ENCODE peak calls at places on chromosomes 5 and 9, in five cellular contexts. W is stimulated activated CD8-positive, alpha-beta memory T cell treated with anti-CD3 and anti-CD28 coated beads, Interleukin-15, amount 100 ng/mL, for 4 hours; T is left ventricle myocardium superior; Z is HCT116; R is AG10803. X is an unnamed sample.

GRCh38 chr5:137461636-137462596 is 37.2 kb downstream of the SPOCK1 start:
- DNase-seq in R (no peak), Z (no peak), W (no peak), T (no peak), X (no peak)

GRCh38 chr9:22863736-22864135 is 417.1 kb downstream of the DMRTA1 start:
- DNase-seq in T (no peak), R (no peak), Z (no peak), W (no peak), X (no peak)

GRCh38 chr9:137149942-137150484 is 11.1 kb downstream of the GRIN1 start:
- DNase-seq in T (no peak), Z (no peak), R (no peak), W (no peak), X (no peak)

GRCh38 chr9:126891676-126892075 is 22.9 kb upstream of the RALGPS1 start:
- DNase-seq in R (no peak), Z (no peak), T (no peak), W (no peak), X (no peak)

GRCh38 chr9:13841801-13842462 is 472.0 kb downstream of the NFIB start:
- DNase-seq in T (peak), W (no peak), Z (no peak), R (no peak), X (no peak)

GRCh38 chr9:136934247-136934646 is 10.3 kb downstream of the FBXW5 start:
- DNase-seq in T (no peak), Z (no peak), R (no peak), W (no peak), X (no peak)

GRCh38 chr5:175434800-175435199 is 9.2 kb downstream of the DRD1 start:
- DNase-seq in T (no peak), W (no peak), Z (no peak), R (no peak), X (no peak)

GRCh38 chr5:157481255-157481654 is 21.2 kb downstream of the NIPAL4 start:
- DNase-seq in W (no peak), Z (no peak), T (no peak), R (no peak), X (no peak)

GRCh38 chr5:90813392-90813791 is 254.8 kb downstream of the ADGRV1 start:
- DNase-seq in R (no peak), T (no peak), W (no peak), Z (no peak), X (no peak)

GRCh38 chr5:14728109-14728938 is 63.8 kb downstream of the OTULIN start:
- DNase-seq in Z (no peak), R (no peak), T (no peak), W (no peak), X (no peak)

GRCh38 chr9:79707589-79707988 is 135.8 kb downstream of the TLE4 start:
- DNase-seq in R (no peak), W (no peak), T (no peak), Z (no peak), X (no peak)

X was measured in stimulated activated naive CD4-positive, alpha-beta T cell.